ENCODE peak calls at places on chromosome 15, in nine cellular contexts. G, D, M, U, C, S, R, Q and B are unnamed samples.

GRCh38 chr15:34927726-34928125 is 41.8 kb downstream of the AQR start:
- DNase-seq in G (no peak), D (no peak), M (no peak), U (no peak), C (no peak), S (no peak), R (no peak), Q (no peak), B (no peak)

GRCh38 chr15:88073386-88073681 is 183.2 kb downstream of the NTRK3 start:
- DNase-seq in G (no peak), D (no peak), M (no peak), U (no peak), C (no peak), S (no peak), R (no peak), Q (no peak), B (no peak)

GRCh38 chr15:79311901-79312553 is 1.1 kb downstream of the TMED3 start:
- DNase-seq in G (no peak), D (no peak), M (no peak), U (no peak), C (no peak), S (peak; percentile 4), R (no peak), Q (no peak), B (no peak)

GRCh38 chr15:83210619-83211018 is 3.0 kb upstream of the HDGFL3 start:
- DNase-seq in G (no peak), D (peak; percentile 72), M (no peak), U (no peak), C (peak; percentile 16), S (peak; percentile 39), R (no peak), Q (no peak), B (peak; percentile 32)

GRCh38 chr15:63046927-63047760 is 4.6 kb downstream of the TPM1 start:
- DNase-seq in G (no peak), D (no peak), M (no peak), U (no peak), C (peak; percentile 72), S (peak; percentile 66), R (no peak), Q (no peak), B (no peak)

GRCh38 chr15:67093146-67093874 is 27.9 kb downstream of the SMAD3 start:
- DNase-seq in G (peak; percentile 74), D (no peak), M (no peak), U (no peak), C (no peak), S (no peak), R (no peak), Q (no peak), B (no peak)

GRCh38 chr15:101244039-101244781 is 7.6 kb downstream of the CHSY1 start:
- DNase-seq in G (no peak), D (no peak), M (no peak), U (no peak), C (no peak), S (no peak), R (no peak), Q (no peak), B (no peak)

GRCh38 chr15:78065284-78065872 is 12.1 kb downstream of the TBC1D2B start:
- DNase-seq in G (no peak), D (peak; percentile 98), M (no peak), U (peak; percentile 11), C (peak; percentile 99), S (peak; percentile 91), R (peak; percentile 74), Q (peak; percentile 94), B (no peak)

GRCh38 chr15:40828447-40829036 is at the start of gene PPP1R14D:
- DNase-seq in G (no peak), D (no peak), M (no peak), U (no peak), C (no peak), S (no peak), R (no peak), Q (no peak), B (no peak)

GRCh38 chr15:31158858-31159569 is 57.5 kb upstream of the TRPM1 start:
- DNase-seq in G (no peak), D (no peak), M (no peak), U (no peak), C (no peak), S (no peak), R (peak; percentile 73), Q (no peak), B (no peak)

GRCh38 chr15:52288051-52288942 is 7.3 kb downstream of the MYO5C start:
- DNase-seq in G (no peak), D (no peak), M (no peak), U (no peak), C (no peak), S (peak; percentile 89), R (no peak), Q (peak; percentile 13), B (peak; percentile 42)

GRCh38 chr15:71148048-71148447 is 32.8 kb downstream of the THSD4 start:
- DNase-seq in G (no peak), D (no peak), M (no peak), U (no peak), C (no peak), S (no peak), R (no peak), Q (no peak), B (no peak)

GRCh38 chr15:65303687-65304392 is 637 bp upstream of the RNU5B-1 start:
- DNase-seq in G (no peak), D (no peak), M (no peak), U (no peak), C (peak; percentile 64), S (peak; percentile 49), R (no peak), Q (peak; percentile 18), B (no peak)

GRCh38 chr15:90189781-90190467 is 11.2 kb upstream of the SEMA4B start:
- DNase-seq in G (no peak), D (no peak), M (no peak), U (no peak), C (no peak), S (no peak), R (peak; percentile 25), Q (no peak), B (no peak)

GRCh38 chr15:31346367-31347066 is 19.9 kb downstream of the KLF13 start:
- DNase-seq in G (peak; percentile 57), D (no peak), M (no peak), U (no peak), C (no peak), S (no peak), R (no peak), Q (no peak), B (no peak)

GRCh38 chr15:91032919-91033803 is 10.8 kb upstream of the VPS33B start:
- DNase-seq in G (peak; percentile 15), D (no peak), M (peak; percentile 31), U (no peak), C (peak; percentile 29), S (peak; percentile 58), R (peak; percentile 67), Q (no peak), B (peak; percentile 86)

GRCh38 chr15:94177112-94177511 is 54.2 kb upstream of the MCTP2 start:
- DNase-seq in G (no peak), D (no peak), M (no peak), U (no peak), C (no peak), S (peak; percentile 23), R (no peak), Q (peak; percentile 6), B (no peak)

GRCh38 chr15:91942676-91943417 is 89.3 kb downstream of the SLCO3A1 start:
- DNase-seq in G (no peak), D (peak; percentile 79), M (no peak), U (no peak), C (peak; percentile 63), S (peak; percentile 85), R (peak; percentile 83), Q (peak; percentile 72), B (no peak)